ENCODE peak calls at places on chromosomes 7 and 10, in ten cellular contexts. One of them, this sample, is unnamed.

GRCh38 chr10:102024799-102025198 is 31.2 kb downstream of the ARMH3 start:
- DNase-seq in fibroblast of mammary gland: no peak
- DNase-seq in progenitor cell of endocrine pancreas: no peak
- DNase-seq in left lung: no peak
- DNase-seq in fibroblast of lung: no peak
- DNase-seq in heart left ventricle: no peak
- DNase-seq in cardiac fibroblast: no peak
- DNase-seq in neural progenitor cell: no peak
- DNase-seq in nephron progenitor cell: no peak
- DNase-seq in RWPE2: no peak
- DNase-seq in this sample: no peak

GRCh38 chr10:100656479-100656878 is 88.9 kb upstream of the PAX2 start:
- DNase-seq in fibroblast of mammary gland: peak
- DNase-seq in RWPE2: no peak
- DNase-seq in progenitor cell of endocrine pancreas: no peak
- DNase-seq in fibroblast of lung: peak
- DNase-seq in left lung: no peak
- DNase-seq in nephron progenitor cell: peak
- DNase-seq in heart left ventricle: no peak
- DNase-seq in neural progenitor cell: peak
- DNase-seq in cardiac fibroblast: peak
- DNase-seq in this sample: no peak

GRCh38 chr10:91551856-91552255 is 81.0 kb downstream of the PPP1R3C start:
- DNase-seq in neural progenitor cell: peak
- DNase-seq in RWPE2: no peak
- DNase-seq in nephron progenitor cell: peak
- DNase-seq in left lung: peak
- DNase-seq in fibroblast of mammary gland: peak
- DNase-seq in fibroblast of lung: peak
- DNase-seq in heart left ventricle: peak
- DNase-seq in progenitor cell of endocrine pancreas: no peak
- DNase-seq in cardiac fibroblast: peak
- DNase-seq in this sample: no peak

GRCh38 chr7:129825005-129825553 is 127.7 kb downstream of the UBE2H start:
- DNase-seq in cardiac fibroblast: peak
- DNase-seq in fibroblast of lung: peak
- DNase-seq in heart left ventricle: peak
- DNase-seq in fibroblast of mammary gland: no peak
- DNase-seq in progenitor cell of endocrine pancreas: peak
- DNase-seq in left lung: peak
- DNase-seq in nephron progenitor cell: peak
- DNase-seq in neural progenitor cell: peak
- DNase-seq in RWPE2: peak
- DNase-seq in this sample: no peak

GRCh38 chr10:36057180-36057579 is 415.1 kb upstream of the FZD8 start:
- DNase-seq in fibroblast of lung: no peak
- DNase-seq in cardiac fibroblast: no peak
- DNase-seq in RWPE2: no peak
- DNase-seq in heart left ventricle: no peak
- DNase-seq in nephron progenitor cell: no peak
- DNase-seq in fibroblast of mammary gland: no peak
- DNase-seq in neural progenitor cell: no peak
- DNase-seq in left lung: no peak
- DNase-seq in progenitor cell of endocrine pancreas: no peak
- DNase-seq in this sample: no peak

GRCh38 chr10:7134448-7134847 is 276.4 kb downstream of the SFMBT2 start:
- DNase-seq in cardiac fibroblast: no peak
- DNase-seq in left lung: no peak
- DNase-seq in heart left ventricle: no peak
- DNase-seq in fibroblast of mammary gland: no peak
- DNase-seq in progenitor cell of endocrine pancreas: no peak
- DNase-seq in fibroblast of lung: no peak
- DNase-seq in nephron progenitor cell: no peak
- DNase-seq in neural progenitor cell: no peak
- DNase-seq in RWPE2: no peak
- DNase-seq in this sample: no peak

GRCh38 chr10:103594326-103594725 is 100.8 kb downstream of the NEURL1 start:
- DNase-seq in RWPE2: no peak
- DNase-seq in left lung: no peak
- DNase-seq in fibroblast of lung: no peak
- DNase-seq in heart left ventricle: no peak
- DNase-seq in nephron progenitor cell: no peak
- DNase-seq in cardiac fibroblast: no peak
- DNase-seq in fibroblast of mammary gland: no peak
- DNase-seq in progenitor cell of endocrine pancreas: no peak
- DNase-seq in neural progenitor cell: no peak
- DNase-seq in this sample: no peak

GRCh38 chr10:22321156-22321711 is 335 bp downstream of the BMI1 start:
- DNase-seq in nephron progenitor cell: peak
- DNase-seq in neural progenitor cell: peak
- DNase-seq in fibroblast of mammary gland: peak
- DNase-seq in fibroblast of lung: peak
- DNase-seq in heart left ventricle: peak
- DNase-seq in RWPE2: no peak
- DNase-seq in cardiac fibroblast: peak
- DNase-seq in progenitor cell of endocrine pancreas: peak
- DNase-seq in left lung: peak
- DNase-seq in this sample: no peak

GRCh38 chr10:102269017-102269416 is 23.7 kb downstream of the GBF1 start:
- DNase-seq in fibroblast of lung: peak
- DNase-seq in progenitor cell of endocrine pancreas: no peak
- DNase-seq in RWPE2: no peak
- DNase-seq in cardiac fibroblast: peak
- DNase-seq in neural progenitor cell: no peak
- DNase-seq in heart left ventricle: no peak
- DNase-seq in nephron progenitor cell: no peak
- DNase-seq in fibroblast of mammary gland: no peak
- DNase-seq in left lung: no peak
- DNase-seq in this sample: no peak

GRCh38 chr10:69644658-69645295 is 14.7 kb downstream of the FAM241B start:
- DNase-seq in progenitor cell of endocrine pancreas: peak
- DNase-seq in heart left ventricle: peak
- DNase-seq in left lung: peak
- DNase-seq in RWPE2: peak
- DNase-seq in cardiac fibroblast: peak
- DNase-seq in fibroblast of lung: peak
- DNase-seq in neural progenitor cell: peak
- DNase-seq in fibroblast of mammary gland: peak
- DNase-seq in nephron progenitor cell: peak
- DNase-seq in this sample: peak

GRCh38 chr10:69645751-69646687 is 16.0 kb downstream of the FAM241B start:
- DNase-seq in fibroblast of lung: no peak
- DNase-seq in progenitor cell of endocrine pancreas: no peak
- DNase-seq in RWPE2: peak
- DNase-seq in nephron progenitor cell: peak
- DNase-seq in fibroblast of mammary gland: no peak
- DNase-seq in cardiac fibroblast: no peak
- DNase-seq in neural progenitor cell: peak
- DNase-seq in heart left ventricle: no peak
- DNase-seq in left lung: peak
- DNase-seq in this sample: no peak

GRCh38 chr10:69646688-69647060 is 16.6 kb downstream of the FAM241B start:
- DNase-seq in RWPE2: no peak
- DNase-seq in cardiac fibroblast: no peak
- DNase-seq in nephron progenitor cell: no peak
- DNase-seq in fibroblast of lung: no peak
- DNase-seq in fibroblast of mammary gland: no peak
- DNase-seq in heart left ventricle: no peak
- DNase-seq in neural progenitor cell: no peak
- DNase-seq in progenitor cell of endocrine pancreas: no peak
- DNase-seq in left lung: no peak
- DNase-seq in this sample: no peak

GRCh38 chr10:69643779-69644657 is 14.0 kb downstream of the FAM241B start:
- DNase-seq in fibroblast of lung: no peak
- DNase-seq in nephron progenitor cell: no peak
- DNase-seq in RWPE2: peak
- DNase-seq in neural progenitor cell: no peak
- DNase-seq in fibroblast of mammary gland: no peak
- DNase-seq in cardiac fibroblast: no peak
- DNase-seq in left lung: no peak
- DNase-seq in progenitor cell of endocrine pancreas: no peak
- DNase-seq in heart left ventricle: no peak
- DNase-seq in this sample: no peak

GRCh38 chr10:69645296-69645665 is 15.2 kb downstream of the FAM241B start:
- DNase-seq in heart left ventricle: no peak
- DNase-seq in RWPE2: peak
- DNase-seq in left lung: no peak
- DNase-seq in neural progenitor cell: peak
- DNase-seq in fibroblast of mammary gland: no peak
- DNase-seq in cardiac fibroblast: no peak
- DNase-seq in progenitor cell of endocrine pancreas: no peak
- DNase-seq in fibroblast of lung: no peak
- DNase-seq in nephron progenitor cell: no peak
- DNase-seq in this sample: no peak
- TF ChIP-seq CTCF in heart left ventricle: no peak
- TF ChIP-seq CTCF in RWPE2: no peak
- TF ChIP-seq CTCF in left lung: no peak
- TF ChIP-seq CTCF in neural progenitor cell: no peak
- TF ChIP-seq CTCF in fibroblast of mammary gland: no peak
- TF ChIP-seq CTCF in cardiac fibroblast: no peak
- TF ChIP-seq CTCF in progenitor cell of endocrine pancreas: no peak
- TF ChIP-seq CTCF in fibroblast of lung: no peak
- TF ChIP-seq CTCF in nephron progenitor cell: no peak
- TF ChIP-seq CTCF in this sample: no peak

DNA sequence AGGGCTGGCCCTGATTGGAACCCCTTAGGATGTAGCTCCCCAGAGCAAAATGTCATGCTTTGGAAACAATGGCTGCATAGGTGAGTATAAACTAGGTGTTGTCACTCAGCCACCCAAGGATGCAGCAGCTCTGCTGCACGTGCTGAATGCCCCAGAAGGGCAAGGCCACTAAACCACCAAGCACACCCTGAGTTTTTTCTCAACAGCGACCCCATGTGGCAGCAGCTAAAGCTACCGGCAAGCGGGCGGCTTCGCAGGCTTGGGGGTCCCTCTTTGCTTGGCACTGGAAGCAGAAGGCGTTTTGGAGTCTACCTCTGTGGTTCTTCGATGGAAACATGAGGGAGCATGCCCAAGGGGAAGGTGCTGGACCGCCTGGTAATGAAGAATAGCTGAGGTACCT is 152.3 kb downstream of the GFRA1 start:
- DNase-seq in heart left ventricle: no peak
- DNase-seq in left lung: no peak
- DNase-seq in progenitor cell of endocrine pancreas: no peak
- DNase-seq in cardiac fibroblast: no peak
- DNase-seq in neural progenitor cell: peak
- DNase-seq in nephron progenitor cell: peak
- DNase-seq in fibroblast of lung: no peak
- DNase-seq in RWPE2: no peak
- DNase-seq in fibroblast of mammary gland: no peak
- DNase-seq in this sample: no peak
- TF ChIP-seq CTCF in heart left ventricle: peak
- TF ChIP-seq CTCF in left lung: no peak
- TF ChIP-seq CTCF in progenitor cell of endocrine pancreas: peak
- TF ChIP-seq CTCF in cardiac fibroblast: no peak
- TF ChIP-seq CTCF in neural progenitor cell: peak
- TF ChIP-seq CTCF in nephron progenitor cell: peak
- TF ChIP-seq CTCF in fibroblast of lung: peak
- TF ChIP-seq CTCF in RWPE2: no peak
- TF ChIP-seq CTCF in fibroblast of mammary gland: peak
- TF ChIP-seq CTCF in this sample: peak

DNA sequence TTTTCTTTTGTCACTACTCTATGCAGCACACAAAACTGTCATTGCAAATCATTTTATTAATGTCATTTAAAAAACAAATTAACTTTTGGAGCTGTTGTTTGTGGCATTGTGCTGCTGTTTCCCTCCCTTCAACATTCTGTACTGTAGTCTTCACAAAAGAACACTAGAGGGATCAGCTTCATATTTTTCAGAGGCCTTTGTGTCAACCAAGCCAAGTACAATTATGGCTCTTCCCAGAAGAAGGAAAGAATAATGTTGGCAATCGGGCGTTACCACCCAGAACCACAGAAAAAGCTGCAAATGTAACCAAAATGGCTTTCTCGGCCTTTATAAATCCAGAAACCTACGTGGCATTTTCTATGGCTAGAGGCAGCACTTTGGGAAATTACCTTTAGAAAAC is 98.9 kb upstream of the COL1A2 start:
- DNase-seq in cardiac fibroblast: peak
- DNase-seq in nephron progenitor cell: no peak
- DNase-seq in fibroblast of mammary gland: peak
- DNase-seq in progenitor cell of endocrine pancreas: no peak
- DNase-seq in heart left ventricle: no peak
- DNase-seq in left lung: no peak
- DNase-seq in neural progenitor cell: no peak
- DNase-seq in fibroblast of lung: peak
- DNase-seq in RWPE2: no peak
- DNase-seq in this sample: no peak
- TF ChIP-seq CTCF in cardiac fibroblast: peak
- TF ChIP-seq CTCF in nephron progenitor cell: no peak
- TF ChIP-seq CTCF in fibroblast of mammary gland: peak
- TF ChIP-seq CTCF in progenitor cell of endocrine pancreas: peak
- TF ChIP-seq CTCF in heart left ventricle: peak
- TF ChIP-seq CTCF in left lung: peak
- TF ChIP-seq CTCF in neural progenitor cell: no peak
- TF ChIP-seq CTCF in fibroblast of lung: peak
- TF ChIP-seq CTCF in RWPE2: peak
- TF ChIP-seq CTCF in this sample: peak

GRCh38 chr7:95723583-95724180 is 48.7 kb upstream of the DYNC1I1 start:
- DNase-seq in fibroblast of lung: peak
- DNase-seq in cardiac fibroblast: peak
- DNase-seq in progenitor cell of endocrine pancreas: peak
- DNase-seq in neural progenitor cell: peak
- DNase-seq in fibroblast of mammary gland: peak
- DNase-seq in heart left ventricle: peak
- DNase-seq in left lung: no peak
- DNase-seq in RWPE2: no peak
- DNase-seq in nephron progenitor cell: peak
- DNase-seq in this sample: peak

GRCh38 chr7:95730493-95731280 is 41.7 kb upstream of the DYNC1I1 start:
- DNase-seq in cardiac fibroblast: no peak
- DNase-seq in fibroblast of lung: no peak
- DNase-seq in RWPE2: no peak
- DNase-seq in progenitor cell of endocrine pancreas: no peak
- DNase-seq in left lung: no peak
- DNase-seq in fibroblast of mammary gland: no peak
- DNase-seq in heart left ventricle: no peak
- DNase-seq in nephron progenitor cell: no peak
- DNase-seq in neural progenitor cell: no peak
- DNase-seq in this sample: no peak

DNA sequence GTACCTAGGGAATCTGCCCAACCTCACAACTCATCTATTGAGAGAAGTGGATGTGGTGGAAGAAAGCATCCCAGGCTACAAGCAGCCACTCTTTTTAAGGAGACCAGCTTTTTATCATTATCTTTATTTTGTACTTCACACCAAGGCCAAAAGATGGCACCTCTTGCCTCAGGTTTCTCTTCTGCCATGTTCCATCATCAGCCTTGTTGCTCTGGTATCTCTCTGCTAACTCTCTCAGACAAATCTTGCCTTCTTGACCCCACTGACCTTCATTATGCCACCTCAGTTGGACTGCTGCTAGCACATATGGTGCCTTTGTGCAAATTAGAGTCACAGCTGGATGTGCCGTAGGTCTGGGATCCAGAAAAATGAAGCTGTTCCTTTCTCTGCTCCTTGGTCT is 47.2 kb upstream of the DYNC1I1 start:
- DNase-seq in neural progenitor cell: peak
- DNase-seq in RWPE2: no peak
- DNase-seq in left lung: no peak
- DNase-seq in progenitor cell of endocrine pancreas: no peak
- DNase-seq in heart left ventricle: no peak
- DNase-seq in fibroblast of lung: no peak
- DNase-seq in cardiac fibroblast: no peak
- DNase-seq in nephron progenitor cell: no peak
- DNase-seq in fibroblast of mammary gland: no peak
- DNase-seq in this sample: no peak
- TF ChIP-seq CTCF in neural progenitor cell: peak
- TF ChIP-seq CTCF in RWPE2: peak
- TF ChIP-seq CTCF in left lung: no peak
- TF ChIP-seq CTCF in progenitor cell of endocrine pancreas: no peak
- TF ChIP-seq CTCF in heart left ventricle: no peak
- TF ChIP-seq CTCF in fibroblast of lung: no peak
- TF ChIP-seq CTCF in cardiac fibroblast: no peak
- TF ChIP-seq CTCF in nephron progenitor cell: no peak
- TF ChIP-seq CTCF in fibroblast of mammary gland: no peak
- TF ChIP-seq CTCF in this sample: no peak

This sample was measured in AG09319.